ENCODE peak calls at places on chromosome 14, in four cellular contexts. B is A549, L is IMR-90, Y is heart left ventricle. H is an unnamed sample.

GRCh38 chr14:26765301-26765700 is 167.5 kb upstream of the NOVA1 start:
- DNase-seq in B (no peak), L (no peak), Y (no peak), H (no peak)

GRCh38 chr14:52268191-52269061 is 928 bp downstream of the PTGDR start:
- DNase-seq in B (no peak), L (peak), Y (no peak), H (no peak)

GRCh38 chr14:72679106-72679505 is 214.8 kb downstream of the DPF3 start:
- DNase-seq in B (no peak), L (peak), Y (peak), H (no peak)

GRCh38 chr14:88611878-88612277 is 49.0 kb downstream of the ZC3H14 start:
- DNase-seq in B (no peak), L (peak), Y (no peak), H (no peak)

GRCh38 chr14:54796961-54797360 is 105.7 kb downstream of the GCH1 start:
- DNase-seq in B (no peak), L (peak), Y (no peak), H (no peak)

GRCh38 chr14:53542692-53543091 is 389.6 kb upstream of the DDHD1 start:
- DNase-seq in B (no peak), L (peak), Y (no peak), H (no peak)

GRCh38 chr14:87934185-87934584 is 58.8 kb downstream of the GALC start:
- DNase-seq in B (no peak), L (peak), Y (no peak), H (no peak)

GRCh38 chr14:84806627-84807026 is 723.3 kb upstream of the FLRT2 start:
- DNase-seq in B (no peak), L (no peak), Y (no peak), H (no peak)

GRCh38 chr14:83556065-83556464 is 1973.9 kb upstream of the FLRT2 start:
- DNase-seq in B (no peak), L (peak), Y (no peak), H (no peak)

GRCh38 chr14:51341338-51341737 is 101.3 kb downstream of the TMX1 start:
- DNase-seq in B (no peak), L (no peak), Y (no peak), H (no peak)

GRCh38 chr14:71481215-71481614 is 451.0 kb upstream of the RGS6 start:
- DNase-seq in B (no peak), L (no peak), Y (no peak), H (no peak)

GRCh38 chr14:105885561-105886320 is 359.4 kb downstream of the TMEM121 start:
- DNase-seq in B (no peak), L (no peak), Y (peak), H (peak)

GRCh38 chr14:103141117-103141796 is 18.0 kb downstream of the TNFAIP2 start:
- DNase-seq in B (peak), L (peak), Y (no peak), H (no peak)

GRCh38 chr14:57087841-57088240 is 180.9 kb downstream of the EXOC5 start:
- DNase-seq in B (no peak), L (no peak), Y (no peak), H (no peak)

GRCh38 chr14:55005071-55005470 is 21.8 kb downstream of the WDHD1 start:
- DNase-seq in B (no peak), L (peak), Y (no peak), H (no peak)

GRCh38 chr14:87017335-87017734 is 975.6 kb downstream of the GALC start:
- DNase-seq in B (no peak), L (no peak), Y (no peak), H (no peak)

GRCh38 chr14:88269816-88270416 is 53.2 kb downstream of the KCNK10 start:
- DNase-seq in B (no peak), L (no peak), Y (no peak), H (no peak)

GRCh38 chr14:24139272-24139934 is 2.0 kb downstream of the EMC9 start:
- DNase-seq in B (peak), L (no peak), Y (no peak), H (no peak)

GRCh38 chr14:97251423-97252155 is 454.4 kb downstream of the VRK1 start:
- DNase-seq in B (no peak), L (no peak), Y (no peak), H (no peak)

GRCh38 chr14:89810101-89810500 is 144.4 kb downstream of the EFCAB11 start:
- DNase-seq in B (no peak), L (no peak), Y (no peak), H (no peak)

GRCh38 chr14:51258788-51259187 is 18.7 kb downstream of the TMX1 start:
- DNase-seq in B (no peak), L (no peak), Y (no peak), H (no peak)

GRCh38 chr14:91170504-91171121 is 56.7 kb downstream of the DGLUCY start:
- DNase-seq in B (no peak), L (peak), Y (peak), H (no peak)

GRCh38 chr14:102573591-102574046 is 18.8 kb upstream of the RCOR1 start:
- DNase-seq in B (no peak), L (no peak), Y (no peak), H (no peak)

GRCh38 chr14:55760801-55761200 is 180.8 kb downstream of the KTN1 start:
- DNase-seq in B (no peak), L (no peak), Y (no peak), H (no peak)

GRCh38 chr14:102775855-102776760 is 1.1 kb upstream of the TRAF3 start:
- DNase-seq in B (no peak), L (peak), Y (no peak), H (no peak)

GRCh38 chr14:34682787-34683321 is 31.5 kb downstream of the CFL2 start:
- DNase-seq in B (no peak), L (no peak), Y (no peak), H (peak)

GRCh38 chr14:32192712-32193373 is 9.0 kb upstream of the RNU6-7 start:
- DNase-seq in B (no peak), L (no peak), Y (no peak), H (no peak)

GRCh38 chr14:30848449-30849240 is 25.7 kb upstream of the COCH start:
- DNase-seq in B (no peak), L (no peak), Y (no peak), H (no peak)

GRCh38 chr14:98345186-98345585 is 926.8 kb downstream of the BCL11B start:
- DNase-seq in B (no peak), L (no peak), Y (no peak), H (no peak)

GRCh38 chr14:69763761-69764510 is 3.0 kb upstream of the SRSF5 start:
- DNase-seq in B (no peak), L (peak), Y (no peak), H (no peak)

GRCh38 chr14:61468063-61468825 is 146.9 kb downstream of the PRKCH start:
- DNase-seq in B (no peak), L (no peak), Y (no peak), H (no peak)

GRCh38 chr14:83419420-83419819 is 1885.8 kb upstream of the SEL1L start:
- DNase-seq in B (no peak), L (no peak), Y (no peak), H (no peak)

GRCh38 chr14:83556746-83557460 is 1973.0 kb upstream of the FLRT2 start:
- DNase-seq in B (no peak), L (peak), Y (no peak), H (no peak)

GRCh38 chr14:85333313-85333712 is 196.6 kb upstream of the FLRT2 start:
- DNase-seq in B (no peak), L (peak), Y (no peak), H (no peak)

GRCh38 chr14:99905121-99905520 is 111.9 kb downstream of the EML1 start:
- DNase-seq in B (no peak), L (no peak), Y (no peak), H (no peak)

GRCh38 chr14:99902925-99903324 is 109.7 kb downstream of the EML1 start:
- DNase-seq in B (no peak), L (no peak), Y (no peak), H (no peak)

GRCh38 chr14:99896371-99896770 is 103.2 kb downstream of the EML1 start:
- DNase-seq in B (no peak), L (no peak), Y (no peak), H (no peak)

GRCh38 chr14:99904506-99904905 is 111.3 kb downstream of the EML1 start:
- DNase-seq in B (no peak), L (no peak), Y (no peak), H (no peak)

DNA sequence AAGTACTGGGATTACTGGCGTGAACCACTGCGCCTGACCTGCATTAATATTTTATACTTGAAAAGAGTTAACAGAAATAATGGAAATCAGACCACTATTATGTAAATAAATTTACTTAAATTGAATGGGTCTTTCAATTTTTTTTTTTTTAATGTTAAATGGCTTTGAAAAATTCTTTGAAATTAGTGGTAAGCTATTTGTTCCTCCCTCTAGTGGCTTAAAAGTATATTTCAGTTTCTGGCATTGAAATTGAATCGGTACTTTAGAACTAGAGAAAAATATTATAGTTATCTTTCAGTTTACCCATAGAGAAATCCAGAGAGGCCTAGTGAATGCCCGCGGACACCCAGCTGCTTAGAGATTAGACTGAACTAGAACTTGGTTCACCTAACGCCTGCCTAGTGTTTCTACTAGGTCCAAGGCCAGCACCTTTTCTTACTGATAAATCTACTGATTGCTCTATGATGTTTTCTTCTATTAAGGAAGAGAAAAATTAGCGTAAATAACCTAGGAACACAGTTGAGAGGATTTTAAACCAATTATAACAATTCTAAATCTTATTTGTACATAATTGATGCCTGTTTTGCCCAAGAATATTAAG is 106.5 kb downstream of the EML1 start:
- DNase-seq in B (no peak), L (peak), Y (no peak), H (no peak)
- TF ChIP-seq CTCF in B (peak), L (peak), Y (peak), H (no peak)

GRCh38 chr14:20687362-20688166 is 1.0 kb upstream of the ANG start:
- DNase-seq in B (no peak), L (no peak), Y (no peak), H (no peak)
- TF ChIP-seq POLR2A in B (no peak), L (no peak), Y (no peak), H (no peak)

DNA sequence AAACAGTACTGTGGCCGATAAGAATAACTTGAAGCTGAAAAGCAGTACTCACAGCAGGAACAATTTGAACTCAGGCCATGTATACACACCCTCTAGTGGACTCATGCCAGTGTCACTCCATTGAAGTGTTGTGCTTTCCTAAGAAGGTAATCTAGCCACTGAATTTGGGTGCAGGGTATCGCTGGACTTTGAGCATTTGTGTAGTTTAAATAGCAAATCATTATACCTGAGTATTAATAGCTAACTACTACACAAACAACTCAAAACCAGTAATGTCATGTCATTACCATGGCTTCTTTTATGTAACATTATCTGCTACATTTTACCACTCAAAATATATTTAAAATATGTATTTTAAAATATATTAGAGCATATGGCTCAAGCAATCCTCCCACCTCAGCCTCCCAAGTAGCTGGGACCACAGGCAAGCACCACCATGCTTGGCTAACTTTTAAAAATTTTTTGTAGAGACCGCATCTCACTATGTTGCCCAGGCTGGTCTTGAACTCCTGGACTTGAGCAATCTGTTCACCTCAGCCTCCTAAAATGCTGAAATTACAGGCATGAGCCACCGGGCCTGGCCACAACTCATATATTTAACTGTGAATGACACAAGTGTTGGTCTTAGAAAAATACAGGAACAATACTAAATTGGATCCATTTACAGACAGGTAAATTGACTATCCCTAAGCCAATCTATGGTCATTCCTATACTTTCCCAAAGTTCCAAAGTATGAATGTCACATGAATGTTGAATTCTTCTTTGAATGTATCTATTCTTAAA is 25.6 kb upstream of the ARID4A start:
- DNase-seq in B (peak), L (peak), Y (peak), H (no peak)
- TF ChIP-seq CTCF in B (no peak), L (peak), Y (no peak), H (no peak)

DNA sequence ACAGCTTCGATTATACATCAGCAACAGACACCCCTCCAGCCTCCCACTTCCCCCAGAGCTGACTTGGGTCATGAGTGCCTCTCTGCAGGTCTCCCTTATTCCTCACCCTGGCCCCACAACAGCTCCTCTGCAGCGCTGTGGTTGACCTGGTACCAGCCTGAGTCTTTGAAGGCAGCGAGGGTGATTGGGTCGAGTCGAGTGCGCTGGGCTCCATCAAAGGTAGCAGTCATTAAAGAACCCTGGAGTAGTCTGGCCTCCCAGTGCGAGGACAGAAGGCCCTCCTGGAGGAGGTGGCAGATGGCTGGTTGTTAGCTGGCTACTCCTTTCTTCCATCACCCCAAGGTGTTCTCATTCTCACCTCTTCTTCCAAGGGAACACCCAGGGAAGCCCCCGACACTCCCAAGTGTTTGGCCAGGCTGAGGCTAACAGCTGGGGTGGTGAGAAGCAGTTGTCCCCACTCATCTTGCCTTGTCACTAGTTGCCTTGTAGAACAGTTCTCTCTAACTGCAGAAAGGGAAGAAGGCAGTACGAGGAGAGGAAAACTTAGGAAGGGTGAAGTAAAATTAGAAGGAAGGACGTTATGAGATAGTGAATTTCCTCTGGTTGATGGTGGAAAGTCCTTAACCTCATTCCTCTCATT is 2.7 kb downstream of the CIROP start:
- DNase-seq in B (no peak), L (no peak), Y (no peak), H (no peak)
- TF ChIP-seq POLR2A in B (no peak), L (no peak), Y (no peak), H (no peak)

GRCh38 chr14:68297871-68298468 is 478.4 kb downstream of the RAD51B start:
- DNase-seq in B (no peak), L (peak), Y (no peak), H (no peak)
- TF ChIP-seq CTCF in B (peak), L (peak), Y (peak), H (no peak)

DNA sequence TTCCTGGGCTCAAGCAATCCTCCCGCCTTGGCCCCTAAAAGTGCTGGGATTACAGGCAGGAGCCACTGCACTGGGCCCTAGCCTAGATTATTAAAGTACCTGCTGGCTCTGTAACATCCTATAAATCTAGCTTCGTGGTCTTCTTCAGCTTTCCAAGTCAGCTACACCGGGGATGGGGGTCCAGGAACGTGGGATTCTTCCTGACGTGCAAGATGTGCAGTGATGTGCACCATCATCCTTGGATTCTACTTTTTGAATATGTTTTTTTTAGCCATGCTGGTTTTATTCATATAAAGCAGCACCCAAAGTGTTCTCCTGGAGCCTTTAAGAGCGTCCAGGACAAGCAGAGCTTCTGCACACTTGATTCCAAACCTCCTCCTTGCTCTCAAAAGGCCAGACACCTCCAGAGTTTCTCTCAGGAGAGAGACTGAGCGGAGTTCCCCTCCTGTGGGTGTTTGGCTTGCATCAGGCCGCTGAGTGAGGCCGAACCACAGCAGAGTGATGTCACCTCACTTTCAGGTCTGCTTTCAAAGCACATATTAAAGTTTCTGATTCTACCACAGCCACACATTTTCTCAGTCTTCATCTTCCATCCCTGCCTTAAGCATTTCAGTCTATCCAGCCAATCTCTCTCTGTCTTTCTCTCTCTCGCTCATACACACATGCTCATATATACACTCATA is 33.4 kb downstream of the VCPKMT start:
- DNase-seq in B (no peak), L (peak), Y (no peak), H (no peak)
- TF ChIP-seq POLR2A in B (no peak), L (no peak), Y (no peak), H (no peak)